ENCODE peak calls at places on chromosomes 16 and 17, in eight cellular contexts. M is stimulated activated naive CD8-positive, alpha-beta T cell treated with anti-CD3 and anti-CD28 coated beads, Interleukin-15, amount 100 ng/mL, for 72 hours; X is Panc1; I is CD8-positive, alpha-beta T cell; V is pancreas; P is omental fat pad; D is left lung; B is DND-41. W is an unnamed sample.

GRCh38 chr17:63477471-63478440 is 895 bp downstream of the ACE start:
- ATAC-seq in M (peak), X (peak), I (no peak), V (no peak), P (no peak), D (no peak), B (no peak), W (no peak)

GRCh38 chr17:68292689-68293040 is 1.4 kb downstream of the ARSG start:
- ATAC-seq in M (no peak), X (no peak), I (no peak), V (no peak), P (no peak), D (no peak), B (no peak), W (no peak)

GRCh38 chr17:66211047-66211810 is 18.0 kb downstream of the APOH start:
- ATAC-seq in M (no peak), X (no peak), I (no peak), V (no peak), P (no peak), D (no peak), B (no peak), W (no peak)

GRCh38 chr17:21001111-21001812 is 41.5 kb downstream of the USP22 start:
- ATAC-seq in M (no peak), X (no peak), I (no peak), V (no peak), P (no peak), D (no peak), B (no peak), W (no peak)

GRCh38 chr16:89364603-89365002 is 125.8 kb downstream of the ANKRD11 start:
- ATAC-seq in M (no peak), X (peak), I (no peak), V (peak), P (no peak), D (no peak), B (no peak), W (peak)

GRCh38 chr16:47697826-47698225 is 236.7 kb downstream of the PHKB start:
- ATAC-seq in M (no peak), X (no peak), I (no peak), V (no peak), P (no peak), D (no peak), B (no peak), W (no peak)

GRCh38 chr16:6341993-6342392 is 990.7 kb upstream of the RBFOX1 start:
- ATAC-seq in M (no peak), X (no peak), I (no peak), V (no peak), P (no peak), D (no peak), B (no peak), W (no peak)

GRCh38 chr17:17824119-17824779 is 12.5 kb downstream of the SREBF1 start:
- ATAC-seq in M (peak), X (no peak), I (peak), V (no peak), P (no peak), D (peak), B (peak), W (peak)

GRCh38 chr16:89793955-89794354 is 22.5 kb downstream of the FANCA start:
- ATAC-seq in M (no peak), X (no peak), I (no peak), V (no peak), P (no peak), D (no peak), B (no peak), W (no peak)

GRCh38 chr17:63419949-63420867 is 25.9 kb downstream of the CYB561 start:
- ATAC-seq in M (peak), X (no peak), I (peak), V (no peak), P (no peak), D (peak), B (no peak), W (no peak)

GRCh38 chr17:72635034-72635654 is 457.3 kb downstream of the SLC39A11 start:
- ATAC-seq in M (no peak), X (no peak), I (no peak), V (no peak), P (no peak), D (no peak), B (no peak), W (no peak)

GRCh38 chr16:87881327-87882200 is 12.3 kb upstream of the SLC7A5 start:
- ATAC-seq in M (no peak), X (no peak), I (no peak), V (peak), P (no peak), D (no peak), B (no peak), W (no peak)

GRCh38 chr17:80750263-80750662 is 205.6 kb downstream of the RPTOR start:
- ATAC-seq in M (peak), X (no peak), I (peak), V (no peak), P (no peak), D (no peak), B (no peak), W (no peak)

GRCh38 chr17:20225162-20226115 is 216.3 kb downstream of the SPECC1 start:
- ATAC-seq in M (no peak), X (no peak), I (no peak), V (no peak), P (no peak), D (no peak), B (no peak), W (no peak)

GRCh38 chr16:23896832-23897821 is 61.3 kb downstream of the PRKCB start:
- ATAC-seq in M (peak), X (no peak), I (peak), V (no peak), P (no peak), D (no peak), B (peak), W (no peak)

GRCh38 chr17:7415784-7416183 is 4.3 kb upstream of the SPEM1 start:
- ATAC-seq in M (no peak), X (no peak), I (no peak), V (no peak), P (no peak), D (no peak), B (no peak), W (no peak)